ENCODE peak calls at places on chromosomes 12 and 14, in six cellular contexts. X is cardiac muscle cell, Y is fibroblast of lung, K is fibroblast of pulmonary artery, B is GM23338, Q is mammary epithelial cell. V is an unnamed sample.

GRCh38 chr12:67592228-67593011 is 56.1 kb upstream of the DYRK2 start:
- DNase-seq in X (no peak), Y (peak; percentile 74), K (peak; percentile 46), B (no peak), Q (peak; percentile 62), V (no peak)

GRCh38 chr14:50061664-50062437 is 54.5 kb downstream of the VCPKMT start:
- DNase-seq in X (peak; percentile 38), Y (peak; percentile 41), K (peak; percentile 33), B (no peak), Q (peak; percentile 50), V (no peak)

GRCh38 chr12:80567391-80567790 is 123.4 kb downstream of the PTPRQ start:
- DNase-seq in X (no peak), Y (peak; percentile 82), K (peak; percentile 50), B (no peak), Q (peak; percentile 61), V (no peak)

GRCh38 chr14:54680636-54681035 is 113.7 kb downstream of the SAMD4A start:
- DNase-seq in X (no peak), Y (no peak), K (peak; percentile 33), B (no peak), Q (no peak), V (no peak)

GRCh38 chr12:6691473-6691872 is 2.3 kb upstream of the ZNF384 start:
- DNase-seq in X (no peak), Y (no peak), K (peak; percentile 15), B (peak; percentile 6), Q (no peak), V (no peak)

GRCh38 chr12:54030889-54031860 is 1.7 kb upstream of the HOXC5 start:
- DNase-seq in X (peak; percentile 43), Y (peak; percentile 32), K (peak; percentile 27), B (peak; percentile 79), Q (no peak), V (no peak)

GRCh38 chr12:25482637-25483036 is 70.4 kb downstream of the LMNTD1 start:
- DNase-seq in X (peak; percentile 23), Y (no peak), K (no peak), B (no peak), Q (no peak), V (no peak)

GRCh38 chr14:24251880-24252288 is 9.5 kb upstream of the TINF2 start:
- DNase-seq in X (no peak), Y (no peak), K (peak; percentile 54), B (peak; percentile 36), Q (peak; percentile 54), V (no peak)

GRCh38 chr14:50974118-50974517 is 29.8 kb upstream of the PYGL start:
- DNase-seq in X (no peak), Y (no peak), K (no peak), B (no peak), Q (no peak), V (no peak)

GRCh38 chr14:41154143-41154807 is 452.4 kb upstream of the LRFN5 start:
- DNase-seq in X (no peak), Y (no peak), K (no peak), B (no peak), Q (no peak), V (no peak)
- H3K4me3 ChIP-seq in X (no peak overlapping the region), Y (no peak overlapping the region), K (no peak overlapping the region), B (no peak overlapping the region), Q (no peak overlapping the region), V (no peak overlapping the region)

GRCh38 chr12:121576851-121577391 is 3.9 kb downstream of the KDM2B start:
- DNase-seq in X (no peak), Y (peak; percentile 87), K (peak; percentile 80), B (peak; percentile 92), Q (peak; percentile 11), V (no peak)

GRCh38 chr12:121577443-121578180 is 3.2 kb downstream of the KDM2B start:
- DNase-seq in X (peak; percentile 42), Y (no peak), K (no peak), B (peak; percentile 69), Q (no peak), V (no peak)

GRCh38 chr12:121575051-121575450 is 5.8 kb downstream of the KDM2B start:
- DNase-seq in X (no peak), Y (no peak), K (no peak), B (no peak), Q (no peak), V (no peak)

GRCh38 chr12:121573949-121574520 is 6.8 kb downstream of the KDM2B start:
- DNase-seq in X (no peak), Y (no peak), K (no peak), B (no peak), Q (no peak), V (no peak)

GRCh38 chr12:121575952-121576615 is 4.7 kb downstream of the KDM2B start:
- DNase-seq in X (no peak), Y (no peak), K (peak; percentile 62), B (no peak), Q (peak; percentile 14), V (no peak)
- H3K4me3 ChIP-seq in X (no peak overlapping the region), Y (peak overlapping the region; percentile 67), K (no peak overlapping the region), B (peak overlapping the region; percentile 90), Q (no peak overlapping the region), V (no peak overlapping the region)

GRCh38 chr14:91374897-91375747 is 42.5 kb downstream of the CCDC88C start:
- DNase-seq in X (no peak), Y (no peak), K (no peak), B (peak; percentile 74), Q (no peak), V (no peak)

GRCh38 chr14:91377700-91378652 is 39.6 kb downstream of the CCDC88C start:
- DNase-seq in X (no peak), Y (no peak), K (no peak), B (no peak), Q (no peak), V (no peak)

GRCh38 chr14:91378945-91379932 is 38.4 kb downstream of the CCDC88C start:
- DNase-seq in X (no peak), Y (no peak), K (no peak), B (no peak), Q (no peak), V (no peak)

GRCh38 chr14:91375748-91376452 is 41.7 kb downstream of the CCDC88C start:
- DNase-seq in X (no peak), Y (no peak), K (no peak), B (no peak), Q (no peak), V (no peak)

GRCh38 chr14:91376547-91377477 is 40.8 kb downstream of the CCDC88C start:
- DNase-seq in X (peak; percentile 54), Y (no peak), K (no peak), B (no peak), Q (no peak), V (no peak)
- H3K4me3 ChIP-seq in X (no peak overlapping the region), Y (no peak overlapping the region), K (no peak overlapping the region), B (no peak overlapping the region), Q (no peak overlapping the region), V (no peak overlapping the region)

GRCh38 chr12:58420496-58420895 is 479.1 kb downstream of the ATP23 start:
- DNase-seq in X (no peak), Y (no peak), K (no peak), B (no peak), Q (peak; percentile 92), V (no peak)

GRCh38 chr12:58419182-58419760 is 477.9 kb downstream of the ATP23 start:
- DNase-seq in X (no peak), Y (no peak), K (no peak), B (no peak), Q (no peak), V (no peak)

GRCh38 chr12:58416211-58416610 is 474.8 kb downstream of the ATP23 start:
- DNase-seq in X (no peak), Y (peak; percentile 76), K (peak; percentile 71), B (no peak), Q (peak; percentile 57), V (no peak)

GRCh38 chr12:58421990-58422389 is 480.6 kb downstream of the ATP23 start:
- DNase-seq in X (no peak), Y (no peak), K (no peak), B (no peak), Q (no peak), V (no peak)

DNA sequence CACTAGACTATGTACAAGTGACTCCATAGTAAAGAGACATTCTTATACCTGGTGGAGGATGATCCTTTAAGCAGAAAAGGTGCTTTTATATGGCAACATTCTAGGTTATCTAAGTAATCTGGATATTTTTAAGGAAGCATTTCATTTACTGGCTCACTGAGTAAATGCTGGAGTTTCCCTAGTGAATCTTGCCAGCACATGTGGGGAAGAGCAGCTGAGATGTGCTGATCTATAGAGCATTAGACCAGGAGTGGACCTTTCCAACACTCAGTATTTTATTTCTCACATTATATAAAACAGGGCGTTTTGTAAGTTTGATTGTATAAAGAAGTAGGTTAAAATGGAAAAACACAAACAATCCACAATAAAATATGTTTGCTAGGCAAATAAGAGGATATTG is 478.5 kb downstream of the ATP23 start:
- DNase-seq in X (no peak), Y (no peak), K (no peak), B (no peak), Q (peak; percentile 66), V (no peak)
- H3K4me3 ChIP-seq in X (no peak overlapping the region), Y (no peak overlapping the region), K (no peak overlapping the region), B (no peak overlapping the region), Q (no peak overlapping the region), V (no peak overlapping the region)

GRCh38 chr14:74444866-74445265 is 18.9 kb upstream of the SYNDIG1L start:
- DNase-seq in X (peak; percentile 23), Y (no peak), K (no peak), B (peak; percentile 85), Q (no peak), V (no peak)
- H3K4me3 ChIP-seq in X (no peak overlapping the region), Y (no peak overlapping the region), K (no peak overlapping the region), B (no peak overlapping the region), Q (no peak overlapping the region), V (no peak overlapping the region)

GRCh38 chr12:122895757-122896636 is at the start of gene VPS37B:
- DNase-seq in X (peak; percentile 77), Y (peak; percentile 90), K (peak; percentile 90), B (peak; percentile 85), Q (peak; percentile 81), V (peak; percentile 40)
- H3K4me3 ChIP-seq in X (peak within 1 kb of the TSS; percentile 74), Y (peak within 1 kb of the TSS; percentile 94), K (peak within 1 kb of the TSS; percentile 64), B (peak within 1 kb of the TSS; percentile 78), Q (peak within 1 kb of the TSS; percentile 86), V (peak within 1 kb of the TSS; percentile 74)

DNA sequence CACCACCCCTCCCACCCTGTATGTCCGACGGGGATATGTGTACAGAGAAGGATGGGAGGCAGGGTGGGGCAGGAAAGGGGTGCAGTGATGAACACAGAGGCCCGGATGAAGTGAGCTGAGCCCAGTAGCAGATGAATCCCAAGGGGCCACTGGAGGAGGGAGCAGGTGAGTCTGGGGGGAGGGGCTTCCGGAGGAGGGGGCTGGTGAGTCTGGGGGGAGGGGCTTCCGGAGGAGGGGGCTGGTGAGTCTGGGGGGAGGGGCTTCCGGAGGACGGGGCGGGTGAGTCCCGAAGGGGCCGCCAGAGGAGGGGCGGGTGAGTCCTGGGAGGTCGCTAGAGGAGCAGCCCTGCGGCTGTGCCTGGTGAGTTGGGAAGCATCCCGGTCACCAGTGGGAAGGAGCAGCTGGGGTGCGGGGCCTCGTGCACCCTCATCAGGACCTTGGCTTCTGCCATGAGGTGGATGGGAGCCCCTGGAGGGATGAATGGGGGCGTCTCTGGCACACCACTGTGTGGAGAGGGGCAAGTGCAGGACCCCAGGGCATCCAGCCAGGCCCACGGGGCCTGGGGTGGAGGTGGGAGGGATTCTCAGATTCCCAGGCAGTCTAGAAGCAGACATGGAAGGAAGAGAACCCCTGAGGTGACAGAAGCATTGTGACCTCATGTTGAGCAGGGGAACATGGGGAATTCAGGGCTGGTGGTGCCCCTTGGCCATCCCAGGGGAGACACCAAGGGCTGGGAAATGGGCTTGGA is 14.0 kb downstream of the BEGAIN start:
- DNase-seq in X (no peak), Y (no peak), K (no peak), B (peak; percentile 61), Q (no peak), V (no peak)
- H3K4me3 ChIP-seq in X (no peak overlapping the region), Y (no peak overlapping the region), K (no peak overlapping the region), B (peak overlapping the region; percentile 37), Q (no peak overlapping the region), V (no peak overlapping the region)

GRCh38 chr12:110960795-110961194 is 40.4 kb upstream of the MYL2 start:
- DNase-seq in X (no peak), Y (no peak), K (no peak), B (no peak), Q (no peak), V (no peak)
- H3K4me3 ChIP-seq in X (no peak overlapping the region), Y (no peak overlapping the region), K (no peak overlapping the region), B (no peak overlapping the region), Q (no peak overlapping the region), V (no peak overlapping the region)

V was measured in LNCaP clone FGC.